ENCODE peak calls at places on chromosome X, in seven cellular contexts. N is HCT116; G is dorsolateral prefrontal cortex; L is ovary; S is right atrium auricular region; C is CD4-positive, alpha-beta T cell; E is psoas muscle. V is an unnamed sample.

GRCh38 chrX:37912286-37912685 is 64.9 kb upstream of the DYNLT3 start:
- DNase-seq in C (no peak), E (no peak), N (no peak), S (no peak), L (no peak), G (no peak), V (no peak)

GRCh38 chrX:9606971-9607370 is 142.1 kb downstream of the TBL1X start:
- DNase-seq in S (no peak), L (no peak), N (no peak), E (no peak), G (no peak), C (no peak), V (no peak)

GRCh38 chrX:107576841-107577240 is 51.5 kb upstream of the PRPS1 start:
- DNase-seq in E (no peak), G (no peak), N (no peak), L (no peak), S (no peak), C (no peak), V (no peak)

GRCh38 chrX:119758682-119759332 is 419 bp downstream of the SOWAHD start:
- DNase-seq in S (no peak), E (peak), L (peak), G (no peak), C (peak), N (no peak), V (no peak)

GRCh38 chrX:106286053-106286650 is 118.0 kb downstream of the PWWP3B start:
- DNase-seq in S (no peak), C (no peak), G (no peak), E (no peak), L (no peak), N (peak), V (no peak)

GRCh38 chrX:50704987-50705386 is 109.0 kb downstream of the SHROOM4 start:
- DNase-seq in C (no peak), N (no peak), L (no peak), G (no peak), E (no peak), S (no peak), V (no peak)

GRCh38 chrX:47191331-47191730 is 2.3 kb upstream of the UBA1 start:
- DNase-seq in G (no peak), L (no peak), N (peak), C (peak), S (no peak), E (peak), V (no peak)

GRCh38 chrX:43822015-43822414 is 60.2 kb downstream of the MAOB start:
- DNase-seq in G (no peak), S (no peak), L (no peak), C (no peak), N (peak), E (no peak), V (no peak)

GRCh38 chrX:23742174-23742692 is 843 bp downstream of the ACOT9 start:
- DNase-seq in N (no peak), C (no peak), S (peak), L (peak), G (no peak), E (peak), V (peak)

GRCh38 chrX:112058255-112058654 is 24.3 kb downstream of the TRPC5 start:
- DNase-seq in S (no peak), E (no peak), C (no peak), G (no peak), L (no peak), N (no peak), V (no peak)

GRCh38 chrX:153971124-153971631 is 440 bp downstream of the HCFC1 start:
- DNase-seq in E (peak), S (peak), G (peak), L (peak), C (peak), N (peak), V (peak)

GRCh38 chrX:153969125-153969903 is 2.3 kb downstream of the HCFC1 start:
- DNase-seq in L (no peak), E (no peak), G (no peak), S (no peak), N (no peak), C (no peak), V (no peak)

GRCh38 chrX:153971632-153972367 is at the start of gene HCFC1:
- DNase-seq in S (peak), G (peak), E (peak), N (peak), L (peak), C (peak), V (peak)

GRCh38 chrX:153969904-153970397 is 1.7 kb downstream of the HCFC1 start:
- DNase-seq in S (no peak), E (peak), G (peak), L (peak), N (no peak), C (peak), V (no peak)

DNA sequence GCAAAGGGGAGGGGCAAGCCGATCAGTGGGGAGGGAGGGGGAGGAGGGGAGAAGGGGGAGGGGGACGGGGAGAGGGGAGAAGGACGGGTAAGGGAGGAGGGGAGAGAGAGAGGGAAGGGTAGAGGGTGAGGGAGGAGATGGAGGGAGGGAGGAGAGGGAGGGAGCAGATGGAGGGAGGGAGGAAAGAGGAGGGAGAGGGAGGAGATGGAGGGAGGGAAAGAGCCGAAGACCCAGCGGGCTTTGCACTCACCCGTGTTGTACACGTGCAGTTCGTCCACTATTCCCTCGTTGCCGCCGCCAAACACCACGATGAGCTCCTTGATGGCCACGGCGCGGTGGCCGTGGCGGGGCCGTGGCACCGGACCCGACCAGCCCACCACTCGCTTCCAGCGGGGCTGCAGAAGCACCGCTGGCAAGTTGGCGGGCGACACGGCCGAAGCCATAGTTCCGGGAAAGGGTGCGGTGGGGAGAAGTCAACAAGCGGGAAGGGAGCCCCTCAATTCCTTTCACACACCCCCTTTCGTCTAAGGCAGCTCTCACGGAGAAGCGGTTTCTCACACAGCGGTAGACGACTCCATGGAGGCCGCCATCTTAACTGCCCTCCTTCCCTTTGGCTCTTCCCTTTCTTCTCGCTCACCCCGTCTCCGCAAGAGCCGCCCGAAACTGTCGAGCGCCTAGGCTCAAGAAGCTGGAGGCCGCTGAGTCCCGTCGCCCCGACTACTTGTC is 1.1 kb downstream of the HCFC1 start:
- DNase-seq in S (no peak), G (peak), E (peak), L (no peak), C (no peak), N (no peak), V (peak)
- H3K27ac ChIP-seq in S (peak), G (peak), E (peak), L (peak), C (peak), N (peak), V (peak)

GRCh38 chrX:74420194-74421035 is 878 bp upstream of the SLC16A2 start:
- DNase-seq in L (peak), E (peak), C (no peak), S (peak), N (no peak), G (no peak), V (peak)
- H3K27ac ChIP-seq in L (peak), E (peak), C (no peak), S (peak), N (no peak), G (peak), V (peak)

GRCh38 chrX:48913605-48914366 is 2.3 kb upstream of the SLC35A2 start:
- DNase-seq in S (no peak), E (no peak), G (no peak), C (no peak), N (no peak), L (no peak), V (no peak)

GRCh38 chrX:48911407-48912182 is at the start of gene SLC35A2:
- DNase-seq in S (peak), G (peak), C (peak), N (peak), L (peak), E (peak), V (peak)

GRCh38 chrX:48908600-48908999 is 2.8 kb downstream of the SLC35A2 start:
- DNase-seq in S (no peak), C (no peak), E (no peak), L (no peak), G (no peak), N (no peak), V (no peak)

GRCh38 chrX:48909703-48910102 is 1.7 kb downstream of the SLC35A2 start:
- DNase-seq in N (no peak), G (no peak), S (no peak), E (no peak), L (no peak), C (no peak), V (no peak)

GRCh38 chrX:48910926-48911406 is 480 bp downstream of the SLC35A2 start:
- DNase-seq in S (no peak), N (no peak), C (no peak), G (no peak), L (no peak), E (no peak), V (no peak)
- H3K27ac ChIP-seq in S (peak), N (peak), C (peak), G (no peak), L (no peak), E (peak), V (peak)

DNA sequence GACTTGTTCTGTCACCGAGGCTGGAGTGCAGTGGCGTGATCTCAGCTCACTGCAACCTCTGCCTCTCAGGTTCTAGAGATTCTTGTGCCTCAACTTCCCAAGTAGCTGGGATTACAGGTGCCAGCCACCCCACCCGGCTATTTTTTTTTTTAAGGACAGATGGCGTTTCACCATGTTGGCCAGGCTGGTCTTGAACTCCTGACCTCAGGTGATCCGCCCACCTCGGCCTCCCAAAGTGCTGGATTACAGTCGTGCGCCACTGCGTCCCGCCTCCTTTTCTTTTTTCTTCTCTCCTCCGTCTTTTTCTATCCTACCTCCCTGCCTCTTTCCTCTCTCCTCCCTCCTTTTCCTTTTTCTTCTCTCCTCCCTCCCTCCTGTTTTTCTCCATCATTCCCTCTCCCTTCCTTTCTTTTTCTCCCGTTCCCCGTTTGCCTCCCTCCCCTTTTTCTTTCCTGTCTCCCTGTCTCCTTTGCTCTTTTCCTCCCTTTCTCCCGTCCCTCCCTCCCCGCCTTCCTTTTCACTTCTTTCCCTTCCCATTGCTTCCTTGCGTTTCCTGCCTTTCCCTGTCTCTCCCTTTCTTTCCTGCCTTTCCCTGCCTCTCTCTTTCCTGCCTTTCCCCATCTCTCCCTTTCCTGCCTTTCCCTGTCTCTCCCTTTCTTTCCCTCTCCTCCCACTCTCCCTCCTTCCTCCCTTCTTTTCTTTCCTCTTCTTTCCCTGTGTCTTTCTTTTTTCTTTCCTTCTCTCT is 2.1 kb upstream of the SLC25A6 start:
- DNase-seq in C (no peak), G (no peak), L (no peak), S (no peak), E (peak), N (no peak), V (no peak)
- H3K27ac ChIP-seq in C (no peak), G (no peak), L (no peak), S (no peak), E (peak), N (peak), V (peak)

GRCh38 chrX:154481195-154481594 is 2.1 kb upstream of the LAGE3 start:
- DNase-seq in L (no peak), C (no peak), G (no peak), S (no peak), N (no peak), E (no peak), V (no peak)
- H3K27ac ChIP-seq in L (no peak), C (no peak), G (no peak), S (peak), N (no peak), E (no peak), V (no peak)

GRCh38 chrX:44873415-44874270 is 655 bp downstream of the KDM6A start:
- DNase-seq in S (peak), C (peak), L (peak), G (peak), E (peak), N (no peak), V (peak)

GRCh38 chrX:44872817-44873414 is at the start of gene KDM6A:
- DNase-seq in L (peak), C (peak), E (peak), G (peak), N (peak), S (peak), V (peak)

GRCh38 chrX:44874481-44875184 is 1.6 kb downstream of the KDM6A start:
- DNase-seq in C (peak), N (no peak), L (peak), E (no peak), G (peak), S (no peak), V (peak)

GRCh38 chrX:44872319-44872816 is 620 bp upstream of the KDM6A start:
- DNase-seq in N (no peak), S (peak), G (peak), L (peak), E (no peak), C (peak), V (no peak)

DNA sequence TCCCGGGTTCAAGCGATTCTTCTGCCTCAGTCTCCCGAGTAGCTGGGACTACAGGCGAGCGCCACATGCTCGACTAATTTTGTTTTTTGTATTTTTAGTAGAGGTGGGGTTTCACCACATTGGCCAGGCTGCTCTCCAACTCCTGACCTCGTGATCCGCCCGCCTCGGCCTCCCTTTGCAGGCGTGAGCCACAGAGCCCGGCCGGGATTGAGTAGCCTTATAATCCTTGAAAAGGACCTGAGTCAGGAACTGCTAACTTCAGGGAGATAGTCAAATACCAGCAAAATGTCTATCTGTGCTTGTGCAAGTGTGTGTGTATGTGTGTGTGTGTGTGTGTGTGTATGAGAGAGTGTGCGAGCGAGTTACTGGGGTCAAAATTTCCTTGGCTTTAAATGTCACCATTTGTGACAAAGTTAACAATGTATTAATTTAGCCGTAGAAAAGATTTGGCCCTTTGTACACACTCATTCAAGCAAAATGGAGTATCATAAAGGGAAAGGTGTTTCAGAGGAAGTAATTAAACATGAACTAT is 1.8 kb upstream of the KDM6A start:
- DNase-seq in N (no peak), E (no peak), C (no peak), G (peak), L (no peak), S (no peak), V (no peak)
- H3K27ac ChIP-seq in N (no peak), E (peak), C (no peak), G (no peak), L (no peak), S (peak), V (peak)

GRCh38 chrX:40471965-40472648 is 108.7 kb upstream of the ATP6AP2 start:
- DNase-seq in G (peak), N (no peak), S (no peak), E (no peak), C (peak), L (peak), V (peak)
- H3K27ac ChIP-seq in G (no peak), N (no peak), S (no peak), E (no peak), C (no peak), L (no peak), V (peak)

DNA sequence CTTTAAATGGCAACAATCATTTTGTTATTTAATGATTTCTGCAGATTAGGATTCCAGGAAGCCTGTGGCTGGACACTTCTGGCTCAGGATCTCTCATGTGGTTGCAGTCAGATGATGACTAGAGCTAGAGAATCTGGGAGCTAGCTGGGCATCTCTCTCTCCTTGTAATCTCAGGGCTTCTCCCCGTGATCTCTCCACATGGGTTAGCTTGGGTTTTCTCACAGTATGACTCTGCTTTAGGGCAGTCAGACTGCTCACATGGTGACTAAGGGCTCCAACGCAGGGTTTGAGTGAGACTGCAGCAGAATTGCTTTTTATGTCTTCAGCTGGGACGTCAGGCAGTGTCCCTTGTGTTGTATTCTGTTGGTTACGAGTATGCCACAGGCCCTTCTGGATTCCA is 361.4 kb downstream of the CBLL2 start:
- DNase-seq in N (no peak), L (no peak), C (no peak), S (no peak), E (no peak), G (no peak), V (no peak)
- H3K27ac ChIP-seq in N (no peak), L (no peak), C (no peak), S (no peak), E (no peak), G (no peak), V (peak)

GRCh38 chrX:130100180-130100579 is 10.1 kb downstream of the ELF4 start:
- DNase-seq in L (no peak), S (peak), E (peak), N (no peak), C (no peak), G (no peak), V (peak)

GRCh38 chrX:130094712-130095111 is 15.6 kb downstream of the ELF4 start:
- DNase-seq in G (no peak), L (no peak), N (no peak), S (no peak), E (peak), C (no peak), V (no peak)

GRCh38 chrX:130095249-130095648 is 15.0 kb downstream of the ELF4 start:
- DNase-seq in E (peak), G (no peak), S (no peak), C (no peak), L (no peak), N (no peak), V (no peak)

GRCh38 chrX:130097507-130098201 is 12.6 kb downstream of the ELF4 start:
- DNase-seq in G (no peak), L (no peak), N (no peak), E (peak), C (peak), S (no peak), V (no peak)

DNA sequence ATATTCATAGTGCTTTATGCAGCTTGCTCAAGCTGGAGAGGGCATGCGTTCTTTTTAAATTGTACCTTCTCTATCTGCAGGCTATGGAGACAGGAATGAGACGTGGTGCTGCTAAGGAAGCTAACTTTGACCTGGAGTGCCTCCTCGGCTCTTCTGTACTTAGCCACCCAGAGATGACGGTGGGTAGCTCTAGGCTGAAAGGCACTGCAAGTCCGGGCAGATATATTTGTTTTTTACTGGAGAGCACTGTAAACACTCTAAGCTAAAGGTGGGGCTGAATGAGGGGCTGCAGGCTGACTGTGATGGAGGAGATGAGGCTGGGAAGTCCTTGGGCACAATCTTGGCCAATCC is 12.1 kb downstream of the ELF4 start:
- DNase-seq in N (no peak), S (no peak), G (no peak), C (no peak), E (no peak), L (no peak), V (no peak)
- H3K27ac ChIP-seq in N (no peak), S (no peak), G (no peak), C (peak), E (no peak), L (no peak), V (peak)

GRCh38 chrX:7077241-7077909 is 70.1 kb upstream of the STS start:
- DNase-seq in E (no peak), N (no peak), C (no peak), S (no peak), L (no peak), G (no peak), V (no peak)
- H3K27ac ChIP-seq in E (no peak), N (no peak), C (no peak), S (no peak), L (no peak), G (no peak), V (no peak)